ENCODE peak calls at places on chromosomes 3 and 15, in four cellular contexts. One of them, this sample, is unnamed.

GRCh38 chr3:62167566-62168262 is 205.6 kb downstream of the FEZF2 start:
- DNase-seq in AG10803: peak; percentile 62
- DNase-seq in colonic mucosa: no peak
- DNase-seq in left lung: no peak
- DNase-seq in this sample: no peak

GRCh38 chr3:197238842-197239241 is 59.6 kb downstream of the DLG1 start:
- DNase-seq in left lung: no peak
- DNase-seq in colonic mucosa: no peak
- DNase-seq in AG10803: no peak
- DNase-seq in this sample: no peak

GRCh38 chr3:111761309-111761795 is 97.7 kb upstream of the PHLDB2 start:
- DNase-seq in colonic mucosa: no peak
- DNase-seq in left lung: no peak
- DNase-seq in AG10803: peak; percentile 68
- DNase-seq in this sample: no peak

GRCh38 chr3:54519493-54519892 is 397.1 kb downstream of the CACNA2D3 start:
- DNase-seq in AG10803: no peak
- DNase-seq in colonic mucosa: no peak
- DNase-seq in left lung: no peak
- DNase-seq in this sample: no peak

GRCh38 chr3:187964759-187965158 is 189.2 kb upstream of the LPP start:
- DNase-seq in left lung: no peak
- DNase-seq in AG10803: no peak
- DNase-seq in colonic mucosa: no peak
- DNase-seq in this sample: no peak

GRCh38 chr3:123803521-123803920 is 80.6 kb downstream of the MYLK start:
- DNase-seq in left lung: no peak
- DNase-seq in AG10803: no peak
- DNase-seq in colonic mucosa: peak; percentile 45
- DNase-seq in this sample: no peak

GRCh38 chr15:62519900-62520299 is 354.8 kb upstream of the C2CD4B start:
- DNase-seq in AG10803: no peak
- DNase-seq in left lung: no peak
- DNase-seq in colonic mucosa: no peak
- DNase-seq in this sample: no peak

GRCh38 chr3:131261137-131261536 is 120.4 kb upstream of the NUDT16 start:
- DNase-seq in left lung: no peak
- DNase-seq in colonic mucosa: no peak
- DNase-seq in AG10803: no peak
- DNase-seq in this sample: no peak

GRCh38 chr15:85748729-85749128 is 46.0 kb downstream of the KLHL25 start:
- DNase-seq in left lung: peak; percentile 33
- DNase-seq in AG10803: no peak
- DNase-seq in colonic mucosa: no peak
- DNase-seq in this sample: no peak

GRCh38 chr3:167288737-167289136 is 91.4 kb downstream of the ZBBX start:
- DNase-seq in AG10803: no peak
- DNase-seq in left lung: no peak
- DNase-seq in colonic mucosa: no peak
- DNase-seq in this sample: no peak

GRCh38 chr15:90400005-90400758 is 12.1 kb downstream of the IQGAP1 start:
- DNase-seq in AG10803: no peak
- DNase-seq in left lung: no peak
- DNase-seq in colonic mucosa: no peak
- DNase-seq in this sample: no peak

GRCh38 chr3:60192297-60193114 is 1058.7 kb downstream of the FHIT start:
- DNase-seq in left lung: no peak
- DNase-seq in colonic mucosa: no peak
- DNase-seq in AG10803: no peak
- DNase-seq in this sample: no peak

GRCh38 chr15:76285241-76285825 is 25.9 kb downstream of the ETFA start:
- DNase-seq in left lung: no peak
- DNase-seq in colonic mucosa: no peak
- DNase-seq in AG10803: peak; percentile 6
- DNase-seq in this sample: no peak

GRCh38 chr3:16828815-16829214 is 55.9 kb upstream of the PLCL2 start:
- DNase-seq in AG10803: peak; percentile 30
- DNase-seq in left lung: no peak
- DNase-seq in colonic mucosa: peak; percentile 50
- DNase-seq in this sample: peak; percentile 22

GRCh38 chr3:126954141-126954845 is 28.6 kb upstream of the PLXNA1 start:
- DNase-seq in colonic mucosa: no peak
- DNase-seq in AG10803: no peak
- DNase-seq in left lung: peak; percentile 34
- DNase-seq in this sample: no peak

GRCh38 chr3:125512135-125512920 is 7.7 kb downstream of the SNX4 start:
- DNase-seq in colonic mucosa: no peak
- DNase-seq in left lung: no peak
- DNase-seq in AG10803: peak; percentile 1
- DNase-seq in this sample: no peak

GRCh38 chr15:65423150-65423976 is 616 bp upstream of the IGDCC4 start:
- DNase-seq in left lung: no peak
- DNase-seq in colonic mucosa: no peak
- DNase-seq in AG10803: no peak
- DNase-seq in this sample: no peak

GRCh38 chr3:150333482-150333881 is 74.6 kb upstream of the TSC22D2 start:
- DNase-seq in colonic mucosa: no peak
- DNase-seq in left lung: no peak
- DNase-seq in AG10803: no peak
- DNase-seq in this sample: no peak

GRCh38 chr3:167361356-167361755 is 18.7 kb downstream of the ZBBX start:
- DNase-seq in colonic mucosa: no peak
- DNase-seq in left lung: no peak
- DNase-seq in AG10803: no peak
- DNase-seq in this sample: no peak

GRCh38 chr15:87362531-87362930 is 894.0 kb downstream of the NTRK3 start:
- DNase-seq in colonic mucosa: no peak
- DNase-seq in left lung: no peak
- DNase-seq in AG10803: no peak
- DNase-seq in this sample: no peak

GRCh38 chr15:66545249-66545648 is 20.5 kb downstream of the LCTL start:
- DNase-seq in AG10803: no peak
- DNase-seq in colonic mucosa: no peak
- DNase-seq in left lung: no peak
- DNase-seq in this sample: no peak

GRCh38 chr15:58669108-58669507 is 80.4 kb downstream of the ADAM10 start:
- DNase-seq in colonic mucosa: no peak
- DNase-seq in left lung: no peak
- DNase-seq in AG10803: no peak
- DNase-seq in this sample: no peak

GRCh38 chr3:156535162-156535627 is 19.7 kb downstream of the SSR3 start:
- DNase-seq in left lung: peak; percentile 78
- DNase-seq in colonic mucosa: peak; percentile 23
- DNase-seq in AG10803: peak; percentile 98
- DNase-seq in this sample: no peak

GRCh38 chr3:67524046-67524445 is 130.4 kb downstream of the SUCLG2 start:
- DNase-seq in AG10803: peak; percentile 21
- DNase-seq in colonic mucosa: no peak
- DNase-seq in left lung: no peak
- DNase-seq in this sample: no peak

GRCh38 chr3:45896956-45897355 is 10.6 kb downstream of the CCR9 start:
- DNase-seq in AG10803: peak; percentile 33
- DNase-seq in left lung: no peak
- DNase-seq in colonic mucosa: no peak
- DNase-seq in this sample: no peak

GRCh38 chr3:56839784-56840724 is 38.3 kb upstream of the ARHGEF3 start:
- DNase-seq in colonic mucosa: no peak
- DNase-seq in AG10803: peak; percentile 37
- DNase-seq in left lung: no peak
- DNase-seq in this sample: no peak

GRCh38 chr3:48661501-48662139 is 1.1 kb downstream of the CELSR3 start:
- DNase-seq in AG10803: peak; percentile 25
- DNase-seq in left lung: peak; percentile 67
- DNase-seq in colonic mucosa: peak; percentile 59
- DNase-seq in this sample: peak; percentile 81

GRCh38 chr3:48088056-48088748 is 72.0 kb upstream of the MAP4 start:
- DNase-seq in left lung: no peak
- DNase-seq in AG10803: peak; percentile 29
- DNase-seq in colonic mucosa: peak; percentile 46
- DNase-seq in this sample: no peak

GRCh38 chr15:48823237-48823636 is 12.4 kb upstream of the CEP152 start:
- DNase-seq in colonic mucosa: no peak
- DNase-seq in left lung: no peak
- DNase-seq in AG10803: peak; percentile 53
- DNase-seq in this sample: no peak

GRCh38 chr3:7070461-7070860 is 209.5 kb downstream of the GRM7 start:
- DNase-seq in left lung: no peak
- DNase-seq in AG10803: no peak
- DNase-seq in colonic mucosa: no peak
- DNase-seq in this sample: no peak

GRCh38 chr3:7075120-7075519 is 214.2 kb downstream of the GRM7 start:
- DNase-seq in AG10803: no peak
- DNase-seq in left lung: no peak
- DNase-seq in colonic mucosa: no peak
- DNase-seq in this sample: no peak

GRCh38 chr3:7074217-7074616 is 213.3 kb downstream of the GRM7 start:
- DNase-seq in left lung: no peak
- DNase-seq in colonic mucosa: no peak
- DNase-seq in AG10803: no peak
- DNase-seq in this sample: no peak

DNA sequence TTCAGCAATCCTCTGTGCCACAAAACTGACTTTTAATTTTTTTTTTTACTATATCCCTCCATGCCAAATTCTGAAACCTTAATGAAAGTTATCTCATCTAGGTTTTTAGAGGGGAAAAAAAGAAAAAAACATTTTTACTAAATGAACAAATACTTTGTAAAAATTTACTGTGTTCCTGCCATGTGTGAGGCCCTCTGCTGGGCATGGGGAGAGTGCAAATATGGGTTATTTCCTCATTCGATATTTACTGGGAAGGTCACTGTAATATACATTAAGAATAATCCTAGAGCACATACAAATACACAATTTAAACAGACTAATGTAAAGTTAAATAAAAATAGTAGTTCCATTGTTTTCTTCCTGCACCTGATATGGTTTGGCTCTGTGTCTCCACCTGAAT is 215.0 kb downstream of the GRM7 start:
- DNase-seq in AG10803: no peak
- DNase-seq in colonic mucosa: no peak
- DNase-seq in left lung: no peak
- DNase-seq in this sample: no peak
- TF ChIP-seq CTCF in AG10803: no peak
- TF ChIP-seq CTCF in colonic mucosa: no peak
- TF ChIP-seq CTCF in left lung: no peak
- TF ChIP-seq CTCF in this sample: no peak

GRCh38 chr3:65481085-65481484 is 557.6 kb downstream of the MAGI1 start:
- DNase-seq in colonic mucosa: no peak
- DNase-seq in AG10803: no peak
- DNase-seq in left lung: no peak
- DNase-seq in this sample: no peak

GRCh38 chr3:65484964-65485363 is 553.8 kb downstream of the MAGI1 start:
- DNase-seq in AG10803: peak; percentile 12
- DNase-seq in colonic mucosa: no peak
- DNase-seq in left lung: no peak
- DNase-seq in this sample: no peak

GRCh38 chr3:65485826-65486592 is 552.7 kb downstream of the MAGI1 start:
- DNase-seq in colonic mucosa: no peak
- DNase-seq in left lung: no peak
- DNase-seq in AG10803: no peak
- DNase-seq in this sample: no peak

GRCh38 chr3:65479967-65480366 is 558.8 kb downstream of the MAGI1 start:
- DNase-seq in AG10803: peak; percentile 76
- DNase-seq in left lung: no peak
- DNase-seq in colonic mucosa: no peak
- DNase-seq in this sample: no peak

DNA sequence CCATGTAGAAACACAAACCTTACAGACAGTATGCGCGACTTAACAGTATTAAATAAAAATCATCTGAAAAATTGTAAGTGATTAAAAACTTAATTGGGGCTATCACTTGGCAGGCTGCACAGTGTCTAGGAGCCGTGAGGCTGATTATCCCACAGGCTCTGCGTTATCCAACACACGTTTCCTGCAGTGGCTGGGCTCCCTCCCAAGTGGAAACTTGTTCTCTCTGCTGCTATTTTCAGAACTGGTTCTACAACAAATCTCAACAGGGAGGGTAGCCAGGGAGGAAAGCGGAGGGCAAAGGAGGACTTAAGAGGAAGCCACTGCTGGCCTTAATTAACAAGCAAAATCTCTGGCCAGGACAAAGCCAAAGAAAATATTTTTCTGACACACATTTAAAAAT is 555.2 kb downstream of the MAGI1 start:
- DNase-seq in left lung: peak; percentile 62
- DNase-seq in colonic mucosa: peak; percentile 54
- DNase-seq in AG10803: peak; percentile 72
- DNase-seq in this sample: no peak
- TF ChIP-seq CTCF in left lung: no peak
- TF ChIP-seq CTCF in colonic mucosa: no peak
- TF ChIP-seq CTCF in AG10803: no peak
- TF ChIP-seq CTCF in this sample: no peak

DNA sequence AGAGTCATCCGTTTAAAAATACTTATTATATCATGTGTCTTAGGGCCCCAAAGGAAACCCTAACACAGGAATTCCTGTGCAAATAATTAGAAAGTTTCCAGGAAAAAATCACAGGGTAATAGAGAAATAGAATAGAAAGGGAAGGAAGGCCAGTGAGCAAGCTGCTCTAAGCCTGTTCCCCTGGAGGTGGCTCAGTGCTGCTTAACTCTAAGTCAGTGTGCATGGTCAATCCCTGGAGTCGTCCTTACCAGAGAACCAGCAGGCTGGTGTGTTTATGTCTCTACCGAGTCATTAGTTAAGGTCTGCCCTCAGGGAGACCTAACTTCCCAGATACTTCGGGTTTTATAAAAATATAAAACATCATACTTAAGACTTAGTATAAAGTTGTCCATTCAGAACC is 21.0 kb upstream of the MCF2L2 start:
- DNase-seq in colonic mucosa: no peak
- DNase-seq in left lung: no peak
- DNase-seq in AG10803: peak; percentile 9
- DNase-seq in this sample: no peak
- TF ChIP-seq CTCF in colonic mucosa: no peak
- TF ChIP-seq CTCF in left lung: no peak
- TF ChIP-seq CTCF in AG10803: no peak
- TF ChIP-seq CTCF in this sample: no peak

GRCh38 chr3:194640829-194641228 is 7.6 kb upstream of the TMEM44 start:
- DNase-seq in colonic mucosa: no peak
- DNase-seq in AG10803: no peak
- DNase-seq in left lung: no peak
- DNase-seq in this sample: no peak
- TF ChIP-seq CTCF in colonic mucosa: no peak
- TF ChIP-seq CTCF in AG10803: peak; percentile 37
- TF ChIP-seq CTCF in left lung: no peak
- TF ChIP-seq CTCF in this sample: no peak

GRCh38 chr15:60614028-60614427 is 135.1 kb upstream of the ICE2 start:
- DNase-seq in AG10803: no peak
- DNase-seq in left lung: no peak
- DNase-seq in colonic mucosa: no peak
- DNase-seq in this sample: no peak

GRCh38 chr15:60614862-60615771 is 136.2 kb upstream of the ICE2 start:
- DNase-seq in AG10803: no peak
- DNase-seq in left lung: no peak
- DNase-seq in colonic mucosa: peak; percentile 28
- DNase-seq in this sample: no peak

GRCh38 chr15:60611592-60612346 is 132.8 kb upstream of the ICE2 start:
- DNase-seq in AG10803: peak; percentile 31
- DNase-seq in left lung: no peak
- DNase-seq in colonic mucosa: no peak
- DNase-seq in this sample: no peak

GRCh38 chr15:60616147-60616546 is 137.2 kb upstream of the ICE2 start:
- DNase-seq in colonic mucosa: no peak
- DNase-seq in AG10803: no peak
- DNase-seq in left lung: no peak
- DNase-seq in this sample: no peak

GRCh38 chr15:60612400-60613048 is 133.6 kb upstream of the ICE2 start:
- DNase-seq in left lung: no peak
- DNase-seq in colonic mucosa: no peak
- DNase-seq in AG10803: peak; percentile 25
- DNase-seq in this sample: no peak
- TF ChIP-seq CTCF in left lung: no peak
- TF ChIP-seq CTCF in colonic mucosa: no peak
- TF ChIP-seq CTCF in AG10803: no peak
- TF ChIP-seq CTCF in this sample: no peak

This sample was measured in natural killer cell.